ENCODE peak calls at places on chromosomes 3 and 15, in seven cellular contexts. F is left lung, B is BE2C, P is epithelial cell of proximal tubule, T is astrocyte of the spinal cord, R is colonic mucosa, K is fibroblast of the aortic adventitia. M is an unnamed sample.

GRCh38 chr3:94159062-94159726 is 96.3 kb downstream of the NSUN3 start:
- DNase-seq in F (no peak), B (peak), P (no peak), T (peak), R (no peak), K (peak), M (no peak)

GRCh38 chr3:42229942-42230688 is 35.9 kb downstream of the CCK start:
- DNase-seq in F (no peak), B (peak), P (no peak), T (peak), R (no peak), K (peak), M (peak)

GRCh38 chr3:45269952-45270351 is 43.9 kb upstream of the TMEM158 start:
- DNase-seq in F (no peak), B (no peak), P (no peak), T (no peak), R (no peak), K (no peak), M (no peak)

GRCh38 chr3:154458560-154458959 is 28.6 kb upstream of the GPR149 start:
- DNase-seq in F (no peak), B (no peak), P (no peak), T (no peak), R (no peak), K (no peak), M (no peak)

GRCh38 chr3:52438579-52439425 is 6.1 kb downstream of the SEMA3G start:
- DNase-seq in F (no peak), B (no peak), P (no peak), T (no peak), R (no peak), K (no peak), M (no peak)

GRCh38 chr3:140089403-140090072 is 154.6 kb downstream of the CLSTN2 start:
- DNase-seq in F (no peak), B (no peak), P (no peak), T (no peak), R (no peak), K (no peak), M (no peak)

GRCh38 chr3:184259878-184260570 is 1.3 kb downstream of the CAMK2N2 start:
- DNase-seq in F (peak), B (peak), P (no peak), T (no peak), R (no peak), K (no peak), M (no peak)

GRCh38 chr15:63371297-63371918 is 10.2 kb downstream of the CA12 start:
- DNase-seq in F (no peak), B (no peak), P (no peak), T (peak), R (no peak), K (peak), M (no peak)

GRCh38 chr3:187263270-187263669 is 28.3 kb downstream of the MASP1 start:
- DNase-seq in F (no peak), B (no peak), P (no peak), T (peak), R (no peak), K (peak), M (no peak)

GRCh38 chr3:127613406-127613805 is 15.2 kb downstream of the MCM2 start:
- DNase-seq in F (no peak), B (no peak), P (no peak), T (no peak), R (no peak), K (no peak), M (no peak)

GRCh38 chr3:158789592-158789991 is 12.3 kb upstream of the MFSD1 start:
- DNase-seq in F (no peak), B (peak), P (no peak), T (peak), R (no peak), K (peak), M (peak)

GRCh38 chr3:99708207-99708745 is 69.9 kb downstream of the COL8A1 start:
- DNase-seq in F (no peak), B (no peak), P (no peak), T (peak), R (no peak), K (peak), M (no peak)

GRCh38 chr15:32908135-32908801 is 190.5 kb downstream of the GREM1 start:
- DNase-seq in F (no peak), B (no peak), P (no peak), T (peak), R (no peak), K (peak), M (no peak)

GRCh38 chr3:80785475-80785874 is 976.0 kb downstream of the GBE1 start:
- DNase-seq in F (no peak), B (peak), P (no peak), T (no peak), R (no peak), K (no peak), M (peak)

GRCh38 chr3:88101142-88101541 is 42.1 kb downstream of the ZNF654 start:
- DNase-seq in F (no peak), B (no peak), P (no peak), T (no peak), R (no peak), K (peak), M (no peak)

GRCh38 chr3:69385033-69385722 is 710 bp downstream of the FRMD4B start:
- DNase-seq in F (no peak), B (no peak), P (no peak), T (no peak), R (no peak), K (no peak), M (no peak)
- H3K4me3 ChIP-seq in F (peak), B (peak), P (peak), T (peak), R (peak), K (no peak), M (peak)

GRCh38 chr15:35194296-35194695 is 109.2 kb upstream of the NANOGP8 start:
- DNase-seq in F (no peak), B (no peak), P (no peak), T (peak), R (no peak), K (no peak), M (no peak)
- H3K4me3 ChIP-seq in F (no peak), B (no peak), P (no peak), T (no peak), R (no peak), K (no peak), M (no peak)

GRCh38 chr15:44568338-44568737 is 31.4 kb downstream of the EIF3J start:
- DNase-seq in F (no peak), B (no peak), P (no peak), T (no peak), R (no peak), K (no peak), M (no peak)

GRCh38 chr15:44569316-44569715 is 32.4 kb downstream of the EIF3J start:
- DNase-seq in F (no peak), B (no peak), P (no peak), T (no peak), R (no peak), K (no peak), M (no peak)

GRCh38 chr15:44574734-44575133 is 37.8 kb downstream of the EIF3J start:
- DNase-seq in F (no peak), B (no peak), P (no peak), T (no peak), R (no peak), K (no peak), M (no peak)

GRCh38 chr15:44573386-44573785 is 36.4 kb downstream of the EIF3J start:
- DNase-seq in F (no peak), B (no peak), P (no peak), T (no peak), R (no peak), K (no peak), M (peak)
- H3K4me3 ChIP-seq in F (no peak), B (no peak), P (no peak), T (no peak), R (no peak), K (no peak), M (no peak)

GRCh38 chr15:88255109-88255495 is 1.4 kb downstream of the NTRK3 start:
- DNase-seq in F (no peak), B (no peak), P (no peak), T (no peak), R (no peak), K (no peak), M (no peak)
- H3K4me3 ChIP-seq in F (no peak), B (peak), P (no peak), T (no peak), R (no peak), K (peak), M (no peak)

GRCh38 chr3:122310361-122310760 is 14.7 kb upstream of the CSTA start:
- DNase-seq in F (no peak), B (no peak), P (no peak), T (no peak), R (peak), K (no peak), M (no peak)

GRCh38 chr3:122315619-122316018 is 9.4 kb upstream of the CSTA start:
- DNase-seq in F (no peak), B (peak), P (no peak), T (no peak), R (no peak), K (no peak), M (no peak)

GRCh38 chr3:122314467-122314866 is 10.6 kb upstream of the CSTA start:
- DNase-seq in F (no peak), B (no peak), P (no peak), T (no peak), R (no peak), K (no peak), M (no peak)

GRCh38 chr3:122313261-122313660 is 11.8 kb upstream of the CSTA start:
- DNase-seq in F (no peak), B (no peak), P (no peak), T (no peak), R (no peak), K (peak), M (no peak)

GRCh38 chr3:122312826-122313225 is 12.2 kb upstream of the CSTA start:
- DNase-seq in F (no peak), B (no peak), P (no peak), T (no peak), R (no peak), K (no peak), M (no peak)
- H3K4me3 ChIP-seq in F (no peak), B (no peak), P (no peak), T (no peak), R (no peak), K (no peak), M (no peak)

DNA sequence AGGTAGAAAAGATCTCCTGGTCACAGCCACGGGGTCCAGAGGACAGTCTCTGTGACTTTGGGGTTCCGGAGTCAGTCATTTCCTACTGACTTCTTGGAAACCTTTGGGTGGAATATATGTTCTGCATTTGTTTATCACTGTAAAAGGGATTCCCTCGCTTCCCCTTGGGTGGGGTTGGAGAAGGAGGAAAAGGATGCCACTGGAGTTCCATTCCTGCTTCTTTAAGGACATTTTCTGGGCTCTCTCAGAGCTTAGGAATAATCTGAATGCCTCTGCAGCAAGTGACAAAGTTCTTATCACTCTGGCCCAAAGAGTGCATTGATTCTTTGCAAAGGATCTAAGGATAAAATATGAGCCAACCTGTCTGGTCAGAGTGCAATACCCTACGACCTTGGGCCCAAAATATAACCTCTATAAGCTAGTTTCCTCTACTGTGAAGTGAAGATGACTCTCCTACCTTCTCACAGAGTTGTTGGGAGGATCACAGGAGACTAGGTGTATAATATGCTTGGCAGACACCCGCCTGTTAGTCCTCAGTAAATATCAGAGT is 17.2 kb downstream of the ARHGEF3 start:
- DNase-seq in F (no peak), B (no peak), P (no peak), T (no peak), R (no peak), K (no peak), M (no peak)
- H3K4me3 ChIP-seq in F (no peak), B (no peak), P (no peak), T (no peak), R (no peak), K (no peak), M (no peak)

GRCh38 chr15:29114277-29115092 is 155.1 kb downstream of the NSMCE3 start:
- DNase-seq in F (peak), B (no peak), P (no peak), T (no peak), R (no peak), K (no peak), M (no peak)

GRCh38 chr15:29116970-29117700 is 152.5 kb downstream of the NSMCE3 start:
- DNase-seq in F (peak), B (no peak), P (no peak), T (no peak), R (no peak), K (no peak), M (no peak)

GRCh38 chr15:29117778-29118177 is 151.8 kb downstream of the NSMCE3 start:
- DNase-seq in F (peak), B (no peak), P (no peak), T (no peak), R (no peak), K (no peak), M (no peak)

GRCh38 chr15:29113336-29114276 is 156.0 kb downstream of the NSMCE3 start:
- DNase-seq in F (peak), B (no peak), P (no peak), T (no peak), R (no peak), K (no peak), M (no peak)

GRCh38 chr15:29115093-29115991 is 154.3 kb downstream of the NSMCE3 start:
- DNase-seq in F (peak), B (peak), P (no peak), T (peak), R (no peak), K (no peak), M (no peak)
- H3K4me3 ChIP-seq in F (peak), B (peak), P (peak), T (peak), R (peak), K (no peak), M (no peak)

GRCh38 chr3:58347984-58348383 is 15.3 kb downstream of the PXK start:
- DNase-seq in F (no peak), B (no peak), P (no peak), T (no peak), R (no peak), K (no peak), M (no peak)
- H3K4me3 ChIP-seq in F (no peak), B (no peak), P (no peak), T (no peak), R (no peak), K (no peak), M (no peak)

GRCh38 chr3:5078151-5078550 is 43.9 kb upstream of the ARL8B start:
- DNase-seq in F (no peak), B (no peak), P (no peak), T (peak), R (no peak), K (peak), M (peak)
- H3K4me3 ChIP-seq in F (no peak), B (no peak), P (no peak), T (no peak), R (no peak), K (no peak), M (no peak)

M was measured in SJCRH30.